ENCODE peak calls at places on chromosome 9, in seven cellular contexts. P is naive thymus-derived CD4-positive, alpha-beta T cell; M is gastrocnemius medialis; X is SJSA1; R is tibial artery; I is Panc1; A is endothelial cell of umbilical vein. U is an unnamed sample.

GRCh38 chr9:77424993-77425392 is 223.1 kb downstream of the GNA14 start:
- DNase-seq in P (no peak), R (no peak), A (peak), X (no peak), M (no peak), I (no peak), U (no peak)

GRCh38 chr9:35538361-35539234 is 48.7 kb downstream of the RUSC2 start:
- DNase-seq in X (peak), A (peak), P (no peak), M (no peak), I (no peak), R (peak), U (peak)

GRCh38 chr9:34986541-34987047 is 3.0 kb upstream of the DNAJB5 start:
- DNase-seq in A (peak), R (no peak), M (no peak), I (no peak), X (no peak), P (peak), U (no peak)

GRCh38 chr9:130996672-130997394 is 12.1 kb upstream of the LAMC3 start:
- DNase-seq in A (no peak), X (no peak), I (no peak), M (no peak), R (no peak), P (no peak), U (no peak)

GRCh38 chr9:90249094-90249493 is 393.5 kb downstream of the DIRAS2 start:
- DNase-seq in A (no peak), I (no peak), P (no peak), X (no peak), M (no peak), R (no peak), U (no peak)

GRCh38 chr9:127503947-127504886 is 52.9 kb downstream of the LRSAM1 start:
- DNase-seq in M (peak), P (peak), X (peak), R (peak), I (no peak), A (peak), U (peak)

GRCh38 chr9:28951945-28952344 is 1378.7 kb upstream of the C9orf72 start:
- DNase-seq in A (no peak), R (no peak), I (no peak), X (no peak), P (no peak), M (no peak), U (no peak)

GRCh38 chr9:98085955-98086354 is 29.4 kb downstream of the NANS start:
- DNase-seq in X (no peak), I (no peak), M (no peak), A (no peak), R (no peak), P (no peak), U (no peak)

GRCh38 chr9:129697111-129697955 is 31.9 kb downstream of the PRRX2 start:
- DNase-seq in R (peak), P (no peak), X (peak), A (no peak), I (no peak), M (no peak), U (peak)

GRCh38 chr9:125374443-125375309 is 113.0 kb downstream of the GAPVD1 start:
- DNase-seq in A (peak), R (peak), P (peak), I (peak), X (peak), M (peak), U (peak)

GRCh38 chr9:103802068-103802467 is 292.0 kb upstream of the SMC2 start:
- DNase-seq in M (no peak), R (no peak), A (no peak), I (no peak), X (no peak), P (no peak), U (no peak)

GRCh38 chr9:73199886-73200285 is 48.2 kb downstream of the ANXA1 start:
- DNase-seq in A (peak), X (no peak), I (no peak), R (no peak), P (no peak), M (no peak), U (no peak)

GRCh38 chr9:127014210-127014609 is 99.6 kb downstream of the RALGPS1 start:
- DNase-seq in M (no peak), A (no peak), R (no peak), X (no peak), P (no peak), I (no peak), U (no peak)

GRCh38 chr9:34365282-34365681 is 11.4 kb downstream of the MYORG start:
- DNase-seq in R (no peak), P (no peak), X (no peak), M (no peak), A (no peak), I (no peak), U (no peak)

GRCh38 chr9:122786338-122786737 is 2.4 kb upstream of the OR5C1 start:
- DNase-seq in R (no peak), M (no peak), A (no peak), I (no peak), P (no peak), X (no peak), U (no peak)

GRCh38 chr9:78261403-78262001 is 25.6 kb downstream of the CEP78 start:
- DNase-seq in R (no peak), I (no peak), M (no peak), P (no peak), X (peak), A (peak), U (no peak)

GRCh38 chr9:115941561-115942315 is 211.9 kb upstream of the PAPPA start:
- DNase-seq in R (no peak), X (peak), P (no peak), M (no peak), I (no peak), A (no peak), U (no peak)

GRCh38 chr9:71721786-71722295 is 46.5 kb downstream of the CEMIP2 start:
- DNase-seq in X (no peak), R (no peak), M (no peak), P (no peak), A (no peak), I (no peak), U (no peak)

GRCh38 chr9:111582888-111583287 is 16.6 kb downstream of the PTGR1 start:
- DNase-seq in M (no peak), P (no peak), I (no peak), X (no peak), A (no peak), R (no peak), U (no peak)

GRCh38 chr9:77177894-77178794 is 810 bp downstream of the VPS13A start:
- DNase-seq in R (peak), I (no peak), X (peak), M (peak), P (peak), A (peak), U (no peak)

GRCh38 chr9:133199648-133200321 is 9.3 kb downstream of the OBP2B start:
- DNase-seq in I (no peak), R (no peak), P (peak), X (no peak), A (no peak), M (peak), U (no peak)

GRCh38 chr9:124198948-124199347 is 58.8 kb upstream of the NEK6 start:
- DNase-seq in X (no peak), I (no peak), M (no peak), P (no peak), A (no peak), R (no peak), U (no peak)

GRCh38 chr9:127087411-127087810 is 35.0 kb downstream of the ANGPTL2 start:
- DNase-seq in X (no peak), M (no peak), R (no peak), I (no peak), P (no peak), A (no peak), U (no peak)

GRCh38 chr9:123354806-123355508 is 1.0 kb upstream of the CRB2 start:
- DNase-seq in I (no peak), M (no peak), P (no peak), R (no peak), X (no peak), A (no peak), U (no peak)

GRCh38 chr9:211557-211956 is 3.1 kb upstream of the DOCK8 start:
- DNase-seq in X (no peak), M (no peak), R (peak), I (no peak), P (no peak), A (no peak), U (no peak)

DNA sequence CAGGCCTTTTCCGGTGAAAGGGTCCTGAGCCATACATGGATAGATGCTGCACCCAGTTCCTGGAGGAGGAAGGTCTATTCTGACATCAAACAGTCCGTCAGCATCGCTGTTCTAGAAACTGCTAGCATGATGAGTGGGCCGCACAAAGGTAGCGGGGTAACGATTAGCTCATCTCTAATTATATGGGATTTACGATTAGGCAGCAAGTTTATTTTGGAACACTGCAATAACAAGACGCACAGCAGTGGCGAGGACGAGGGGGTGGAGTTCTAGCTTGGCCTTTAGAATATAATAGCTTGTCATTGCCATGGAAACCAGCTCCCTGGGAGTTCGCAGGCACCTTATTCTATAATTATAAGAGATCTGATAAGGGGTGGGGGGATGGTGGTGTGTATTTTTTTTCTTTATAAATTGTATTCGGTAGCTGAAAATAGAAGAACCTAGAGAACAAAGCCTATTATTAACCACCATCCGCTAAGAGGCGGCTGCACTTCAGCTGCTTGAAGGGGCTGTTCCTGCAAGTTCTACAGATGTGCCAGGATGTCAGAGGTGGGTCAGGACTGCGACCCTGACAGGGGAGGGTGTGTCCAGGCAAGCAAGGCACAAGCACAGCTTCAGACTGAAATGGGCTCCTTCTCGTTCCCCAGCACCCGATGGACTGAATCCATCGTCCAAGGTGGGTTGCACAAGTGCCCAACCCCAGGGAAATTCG is 310.9 kb downstream of the AGTPBP1 start:
- DNase-seq in X (no peak), I (no peak), P (no peak), R (no peak), M (no peak), A (peak), U (no peak)
- H3K27ac ChIP-seq in X (no peak), I (no peak), P (no peak), R (no peak), M (peak), A (peak), U (no peak)

GRCh38 chr9:132175431-132175830 is 13.6 kb downstream of the NTNG2 start:
- DNase-seq in X (no peak), P (no peak), M (no peak), R (no peak), A (no peak), I (no peak), U (no peak)
- H3K4me3 ChIP-seq in X (no peak), P (no peak), M (no peak), R (no peak), A (no peak), I (no peak), U (no peak)

DNA sequence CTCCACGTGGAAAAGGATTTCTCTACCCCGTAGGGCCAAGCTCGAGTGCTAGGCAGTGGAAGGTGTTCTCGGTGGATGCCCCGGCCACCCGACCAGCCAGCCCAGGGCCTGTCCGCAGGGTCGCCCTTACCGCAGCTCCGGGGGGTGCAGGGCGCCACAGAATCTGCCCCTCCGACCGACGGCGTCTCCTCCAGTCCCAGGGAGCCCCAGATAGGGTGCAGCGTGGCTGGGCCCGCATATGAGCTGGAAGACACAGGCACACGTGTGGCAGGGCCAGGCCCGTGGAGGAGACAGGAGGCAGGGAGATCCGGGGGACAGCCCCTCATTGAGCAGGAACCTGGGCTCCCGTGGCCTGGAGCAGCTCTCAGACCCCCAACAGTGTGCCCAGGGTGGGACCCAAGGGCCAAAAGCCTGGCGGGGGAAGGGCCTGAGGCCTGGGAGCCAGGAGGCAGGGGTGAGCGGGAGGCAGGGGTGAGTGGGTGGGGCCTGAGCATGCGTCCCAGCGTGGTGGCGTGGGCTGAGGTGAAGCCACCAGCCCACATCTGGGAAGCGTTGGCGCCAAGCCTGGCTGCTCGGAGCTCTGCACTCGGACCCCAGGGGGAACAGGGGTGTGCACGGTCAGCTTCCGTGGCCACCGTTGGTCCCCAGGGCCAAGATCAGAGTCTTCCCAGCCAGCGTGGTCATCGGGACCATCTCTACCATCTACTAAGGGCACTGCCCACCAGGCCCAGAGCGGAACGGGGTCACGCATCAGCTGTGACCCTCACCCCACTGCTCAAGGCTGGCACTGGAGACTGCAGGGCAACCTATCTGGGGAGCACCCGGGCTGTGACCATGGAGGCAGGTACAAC is 22.2 kb downstream of the CCDC187 start:
- DNase-seq in I (no peak), P (no peak), M (no peak), R (no peak), A (no peak), X (no peak), U (no peak)
- H3K27ac ChIP-seq in I (no peak), P (no peak), M (no peak), R (no peak), A (no peak), X (no peak), U (no peak)

GRCh38 chr9:4489562-4489918 is 728 bp upstream of the SLC1A1 start:
- DNase-seq in A (no peak), R (peak), P (no peak), M (no peak), X (no peak), I (no peak), U (no peak)

GRCh38 chr9:4489919-4490704 is at the start of gene SLC1A1:
- DNase-seq in X (peak), M (peak), P (no peak), A (peak), R (peak), I (no peak), U (peak)

GRCh38 chr9:4494337-4494736 is 4.1 kb downstream of the SLC1A1 start:
- DNase-seq in R (no peak), M (no peak), I (no peak), P (no peak), X (no peak), A (peak), U (no peak)

GRCh38 chr9:4491621-4491975 is 1.3 kb downstream of the SLC1A1 start:
- DNase-seq in P (no peak), X (no peak), M (no peak), R (no peak), I (no peak), A (no peak), U (no peak)

GRCh38 chr9:4490705-4491620 is 695 bp downstream of the SLC1A1 start:
- DNase-seq in A (peak), X (no peak), P (no peak), R (no peak), M (no peak), I (no peak), U (no peak)
- H3K4me3 ChIP-seq in A (peak), X (peak), P (peak), R (peak), M (peak), I (peak), U (peak)

GRCh38 chr9:81719972-81720371 is 30.6 kb upstream of the TLE1 start:
- DNase-seq in I (no peak), R (no peak), A (no peak), P (no peak), M (no peak), X (no peak), U (no peak)
- H3K27ac ChIP-seq in I (no peak), R (no peak), A (no peak), P (no peak), M (no peak), X (no peak), U (no peak)

U was measured in right atrium auricular region.